ENCODE peak calls at places on chromosomes 4 and X, in four cellular contexts. One of them, this sample, is unnamed.

GRCh38 chr4:156830356-156830755 is 141.2 kb downstream of the PDGFC start:
- DNase-seq in SK-N-SH: no peak
- DNase-seq in HCT116: no peak
- DNase-seq in endothelial cell of umbilical vein: no peak
- DNase-seq in this sample: no peak

GRCh38 chrX:27599928-27600327 is 9.8 kb downstream of the DCAF8L2 start:
- DNase-seq in SK-N-SH: no peak
- DNase-seq in HCT116: no peak
- DNase-seq in endothelial cell of umbilical vein: peak; percentile 70
- DNase-seq in this sample: no peak

GRCh38 chr4:25783943-25784342 is 78.8 kb downstream of the SEL1L3 start:
- DNase-seq in SK-N-SH: no peak
- DNase-seq in HCT116: no peak
- DNase-seq in endothelial cell of umbilical vein: no peak
- DNase-seq in this sample: no peak

GRCh38 chr4:184263910-184264732 is 46.4 kb upstream of the ENPP6 start:
- DNase-seq in SK-N-SH: peak; percentile 81
- DNase-seq in HCT116: peak; percentile 73
- DNase-seq in endothelial cell of umbilical vein: peak; percentile 85
- DNase-seq in this sample: peak; percentile 97

GRCh38 chr4:130574215-130574614 is 1478.3 kb downstream of the C4orf33 start:
- DNase-seq in SK-N-SH: no peak
- DNase-seq in HCT116: no peak
- DNase-seq in endothelial cell of umbilical vein: no peak
- DNase-seq in this sample: no peak

GRCh38 chr4:73679836-73680235 is 59.6 kb upstream of the RASSF6 start:
- DNase-seq in SK-N-SH: no peak
- DNase-seq in HCT116: no peak
- DNase-seq in endothelial cell of umbilical vein: peak; percentile 86
- DNase-seq in this sample: no peak

GRCh38 chr4:1683371-1683902 is 676 bp downstream of the FAM53A start:
- DNase-seq in SK-N-SH: no peak
- DNase-seq in HCT116: no peak
- DNase-seq in endothelial cell of umbilical vein: peak; percentile 48
- DNase-seq in this sample: no peak

GRCh38 chrX:37883196-37883595 is 35.8 kb upstream of the DYNLT3 start:
- DNase-seq in SK-N-SH: no peak
- DNase-seq in HCT116: peak; percentile 6
- DNase-seq in endothelial cell of umbilical vein: no peak
- DNase-seq in this sample: no peak

GRCh38 chrX:100995469-100995868 is 26.0 kb downstream of the ARL13A start:
- DNase-seq in SK-N-SH: no peak
- DNase-seq in HCT116: peak; percentile 41
- DNase-seq in endothelial cell of umbilical vein: peak; percentile 37
- DNase-seq in this sample: no peak

GRCh38 chrX:153984351-153985178 is 12.0 kb downstream of the TMEM187 start:
- DNase-seq in SK-N-SH: no peak
- DNase-seq in HCT116: no peak
- DNase-seq in endothelial cell of umbilical vein: no peak
- DNase-seq in this sample: no peak

GRCh38 chrX:119763175-119763574 is 4.8 kb downstream of the SOWAHD start:
- DNase-seq in SK-N-SH: no peak
- DNase-seq in HCT116: no peak
- DNase-seq in endothelial cell of umbilical vein: no peak
- DNase-seq in this sample: no peak

GRCh38 chr4:24471623-24472510 is 112.5 kb downstream of the DHX15 start:
- DNase-seq in SK-N-SH: peak; percentile 51
- DNase-seq in HCT116: no peak
- DNase-seq in endothelial cell of umbilical vein: no peak
- DNase-seq in this sample: peak; percentile 87

GRCh38 chrX:115093206-115093605 is 75.8 kb upstream of the IL13RA2 start:
- DNase-seq in SK-N-SH: no peak
- DNase-seq in HCT116: no peak
- DNase-seq in endothelial cell of umbilical vein: no peak
- DNase-seq in this sample: no peak

GRCh38 chrX:28127662-28128061 is 146.4 kb upstream of the DCAF8L1 start:
- DNase-seq in SK-N-SH: no peak
- DNase-seq in HCT116: no peak
- DNase-seq in endothelial cell of umbilical vein: peak; percentile 56
- DNase-seq in this sample: no peak

GRCh38 chrX:118961866-118962560 is 12.4 kb upstream of the LONRF3 start:
- DNase-seq in SK-N-SH: no peak
- DNase-seq in HCT116: no peak
- DNase-seq in endothelial cell of umbilical vein: no peak
- DNase-seq in this sample: no peak

GRCh38 chr4:99653921-99654890 is 3.4 kb downstream of the C4orf54 start:
- DNase-seq in SK-N-SH: no peak
- DNase-seq in HCT116: no peak
- DNase-seq in endothelial cell of umbilical vein: no peak
- DNase-seq in this sample: no peak

GRCh38 chr4:123667991-123668390 is 271.4 kb downstream of the SPRY1 start:
- DNase-seq in SK-N-SH: no peak
- DNase-seq in HCT116: no peak
- DNase-seq in endothelial cell of umbilical vein: no peak
- DNase-seq in this sample: no peak

GRCh38 chr4:133921280-133922195 is 280.1 kb downstream of the PABPC4L start:
- DNase-seq in SK-N-SH: no peak
- DNase-seq in HCT116: no peak
- DNase-seq in endothelial cell of umbilical vein: peak; percentile 4
- DNase-seq in this sample: peak; percentile 54

GRCh38 chr4:56611501-56611900 is 69.6 kb downstream of the HOPX start:
- DNase-seq in SK-N-SH: no peak
- DNase-seq in HCT116: no peak
- DNase-seq in endothelial cell of umbilical vein: no peak
- DNase-seq in this sample: no peak

GRCh38 chrX:110417128-110417527 is 58.5 kb downstream of the RTL9 start:
- DNase-seq in SK-N-SH: peak; percentile 70
- DNase-seq in HCT116: no peak
- DNase-seq in endothelial cell of umbilical vein: no peak
- DNase-seq in this sample: no peak

GRCh38 chrX:110418220-110418856 is 59.7 kb downstream of the RTL9 start:
- DNase-seq in SK-N-SH: peak; percentile 22
- DNase-seq in HCT116: no peak
- DNase-seq in endothelial cell of umbilical vein: peak; percentile 30
- DNase-seq in this sample: peak; percentile 76

GRCh38 chrX:110420771-110421498 is 62.3 kb downstream of the RTL9 start:
- DNase-seq in SK-N-SH: no peak
- DNase-seq in HCT116: no peak
- DNase-seq in endothelial cell of umbilical vein: no peak
- DNase-seq in this sample: no peak

GRCh38 chrX:110421499-110422455 is 63.1 kb downstream of the RTL9 start:
- DNase-seq in SK-N-SH: no peak
- DNase-seq in HCT116: no peak
- DNase-seq in endothelial cell of umbilical vein: no peak
- DNase-seq in this sample: no peak

DNA sequence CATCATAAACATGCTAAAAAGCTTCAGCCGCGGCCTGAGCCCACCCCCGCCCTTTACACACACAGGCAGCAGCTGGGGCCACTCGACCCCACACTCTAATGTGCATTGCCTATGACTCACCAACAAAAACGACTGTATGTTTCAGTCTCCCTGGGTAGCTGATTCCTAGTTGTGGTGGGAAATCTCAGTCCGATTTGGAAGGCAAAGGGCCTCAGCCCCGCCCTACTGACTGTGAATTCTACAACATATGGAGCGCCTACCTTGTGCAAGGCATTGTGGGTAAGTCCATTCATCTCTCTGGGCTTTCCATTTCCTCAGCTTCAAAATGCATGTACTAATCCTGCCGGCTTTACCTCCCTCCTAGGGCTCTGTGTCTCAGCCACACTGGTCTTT is 60.2 kb downstream of the RTL9 start:
- DNase-seq in SK-N-SH: no peak
- DNase-seq in HCT116: no peak
- DNase-seq in endothelial cell of umbilical vein: no peak
- DNase-seq in this sample: no peak
- H3K9ac ChIP-seq in SK-N-SH: no peak overlapping the region
- H3K9ac ChIP-seq in HCT116: no peak overlapping the region
- H3K9ac ChIP-seq in endothelial cell of umbilical vein: no peak overlapping the region
- H3K9ac ChIP-seq in this sample: no peak overlapping the region

GRCh38 chrX:64229145-64229544 is 1.3 kb downstream of the ASB12 start:
- DNase-seq in SK-N-SH: no peak
- DNase-seq in HCT116: no peak
- DNase-seq in endothelial cell of umbilical vein: no peak
- DNase-seq in this sample: no peak

DNA sequence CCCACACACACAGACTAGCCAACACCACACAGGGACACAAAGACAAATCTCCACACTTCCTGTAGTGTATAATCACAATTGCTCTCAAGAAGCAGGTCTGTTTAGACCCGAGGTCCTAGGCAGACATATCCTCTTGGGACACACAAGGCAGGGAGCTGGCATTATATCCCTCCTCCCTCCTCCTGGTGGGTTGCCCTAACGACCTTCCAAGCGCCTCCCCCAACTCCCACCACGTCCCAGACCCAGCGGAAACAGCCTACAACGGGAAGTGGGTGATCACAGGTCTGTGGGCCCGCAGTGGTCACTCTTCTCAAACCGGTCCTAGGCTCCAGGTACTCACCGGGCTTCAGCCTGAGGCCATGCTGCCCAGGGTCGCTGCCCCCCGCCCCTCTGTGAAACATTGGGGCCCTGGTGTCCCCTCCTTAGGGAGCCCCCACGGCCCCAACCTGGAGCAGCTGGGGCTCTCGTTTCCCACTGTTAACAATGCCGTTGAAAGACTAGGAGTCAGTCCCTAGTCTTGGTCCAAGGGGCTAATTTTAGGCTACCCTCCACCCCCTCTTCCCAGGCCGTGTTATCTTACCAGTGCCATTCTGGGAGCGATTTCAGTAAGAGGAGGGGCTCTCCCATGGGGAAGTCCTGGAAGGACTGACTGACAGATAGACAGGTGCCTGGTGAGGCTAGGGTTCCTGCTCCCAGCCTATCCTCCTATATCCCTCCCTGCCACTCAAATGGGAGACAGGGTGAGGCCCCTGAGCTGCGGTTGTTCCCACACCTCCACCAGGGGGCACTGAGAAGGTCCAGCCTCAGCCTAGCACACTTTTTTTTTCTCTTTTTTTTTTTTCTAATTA is at the start of gene ASB12:
- DNase-seq in SK-N-SH: no peak
- DNase-seq in HCT116: no peak
- DNase-seq in endothelial cell of umbilical vein: no peak
- DNase-seq in this sample: no peak
- TF ChIP-seq CTCF in SK-N-SH: peak; percentile 12
- TF ChIP-seq CTCF in HCT116: no peak
- TF ChIP-seq CTCF in endothelial cell of umbilical vein: no peak
- TF ChIP-seq CTCF in this sample: peak; percentile 42

DNA sequence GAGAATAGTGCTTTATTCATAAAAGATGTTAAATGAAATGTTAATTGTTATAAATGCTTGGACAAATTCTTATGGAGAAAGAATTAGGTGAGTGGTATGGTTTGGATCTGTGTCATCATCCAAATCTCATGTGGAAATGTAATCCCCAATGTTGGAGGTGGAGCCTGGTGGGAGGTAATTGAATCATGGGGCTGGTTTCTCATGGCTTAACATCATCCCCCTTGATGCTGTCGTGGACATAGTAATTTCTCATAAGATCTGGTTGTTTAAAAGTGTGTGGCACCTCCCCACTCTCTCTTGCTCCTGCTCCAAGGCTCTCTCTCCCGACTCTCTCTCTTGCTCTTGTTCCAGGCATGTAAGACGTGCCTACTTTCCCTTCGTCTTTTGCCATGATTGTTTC is 22.5 kb downstream of the GYPE start:
- DNase-seq in SK-N-SH: no peak
- DNase-seq in HCT116: no peak
- DNase-seq in endothelial cell of umbilical vein: no peak
- DNase-seq in this sample: no peak
- H3K9ac ChIP-seq in SK-N-SH: no peak overlapping the region
- H3K9ac ChIP-seq in HCT116: no peak overlapping the region
- H3K9ac ChIP-seq in endothelial cell of umbilical vein: no peak overlapping the region
- H3K9ac ChIP-seq in this sample: no peak overlapping the region

DNA sequence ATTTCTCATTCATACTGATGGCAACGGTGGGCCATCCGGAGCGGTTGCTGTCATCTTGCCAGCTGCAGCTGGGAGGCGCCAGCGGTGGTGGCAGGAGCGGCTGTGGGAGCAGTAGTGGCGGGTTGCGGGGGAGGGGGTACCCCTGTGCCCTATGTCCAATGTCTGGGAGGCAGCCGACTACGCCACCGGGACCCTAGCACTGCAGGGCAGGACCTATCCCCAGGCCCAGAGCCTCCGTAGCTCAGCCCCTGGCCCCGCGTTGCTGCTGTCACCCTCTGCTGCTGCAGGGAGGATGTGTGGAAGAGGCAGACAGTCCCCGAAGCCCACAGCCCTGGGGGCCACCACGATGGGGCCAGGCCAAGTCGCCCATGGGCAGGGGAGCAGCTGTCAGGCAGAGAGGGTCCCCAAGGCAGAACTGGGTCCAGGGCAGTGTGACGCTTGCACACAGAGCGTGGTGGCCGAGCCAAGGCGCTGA is 10.0 kb upstream of the SPP1 start:
- DNase-seq in SK-N-SH: no peak
- DNase-seq in HCT116: no peak
- DNase-seq in endothelial cell of umbilical vein: no peak
- DNase-seq in this sample: peak; percentile 72
- TF ChIP-seq CTCF in SK-N-SH: no peak
- TF ChIP-seq CTCF in HCT116: no peak
- TF ChIP-seq CTCF in endothelial cell of umbilical vein: no peak
- TF ChIP-seq CTCF in this sample: peak; percentile 50

This sample was measured in endodermal cell.